ENCODE peak calls at places on chromosomes 4 and X, in five cellular contexts. F is activated naive CD8-positive, alpha-beta T cell treated with anti-CD3 and anti-CD28 coated beads, Interleukin-2, amount 50 U/mL, for 16 hours; I is pancreas; X is stimulated activated CD4-positive, alpha-beta T cell treated with anti-CD3 and anti-CD28 coated beads, Interleukin-12 subunit alpha, Interleukin-12 subunit beta, amount 100 ng/mL, for 4 hours; K is prostate gland. Y is an unnamed sample.

GRCh38 chrX:25873196-25873595 is 264.9 kb upstream of the MAGEB18 start:
- DNase-seq in K (no peak), X (no peak), F (no peak), I (peak; percentile 28), Y (no peak)

GRCh38 chrX:53683556-53684414 is 2.7 kb downstream of the HUWE1 start:
- DNase-seq in X (peak; percentile 79), K (peak; percentile 94), I (peak; percentile 93), F (peak; percentile 74), Y (peak; percentile 95)

GRCh38 chr4:20248155-20248558 is 3.5 kb upstream of the SLIT2 start:
- DNase-seq in F (no peak), X (no peak), K (no peak), I (no peak), Y (no peak)

GRCh38 chrX:139286342-139286741 is 244.2 kb upstream of the F9 start:
- DNase-seq in K (no peak), I (no peak), X (no peak), F (no peak), Y (no peak)

GRCh38 chr4:110854021-110854678 is 231.3 kb upstream of the PITX2 start:
- DNase-seq in X (no peak), I (no peak), K (no peak), F (no peak), Y (no peak)

GRCh38 chr4:84583871-84584373 is 995 bp downstream of the CDS1 start:
- DNase-seq in X (no peak), K (no peak), F (no peak), I (no peak), Y (no peak)

GRCh38 chr4:106868381-106869035 is 167.6 kb downstream of the DKK2 start:
- DNase-seq in F (no peak), K (no peak), I (no peak), X (no peak), Y (no peak)

GRCh38 chrX:40646489-40647306 is 663 bp downstream of the CXorf38 start:
- DNase-seq in F (no peak), K (peak; percentile 17), I (peak; percentile 44), X (peak; percentile 28), Y (no peak)

GRCh38 chr4:65668201-65669007 is 1.9 kb downstream of the EPHA5 start:
- DNase-seq in F (no peak), K (peak; percentile 46), I (no peak), X (no peak), Y (peak; percentile 12)

GRCh38 chr4:12852338-12853307 is 631.5 kb downstream of the RAB28 start:
- DNase-seq in X (no peak), F (no peak), K (peak; percentile 10), I (no peak), Y (no peak)

GRCh38 chr4:38466401-38466800 is 197.6 kb upstream of the KLF3 start:
- DNase-seq in I (no peak), X (no peak), F (no peak), K (no peak), Y (no peak)

GRCh38 chr4:56434599-56435000 is 815 bp downstream of the PPAT start:
- DNase-seq in K (peak; percentile 15), I (no peak), X (no peak), F (no peak), Y (no peak)

GRCh38 chr4:122963222-122963621 is 40.8 kb upstream of the NUDT6 start:
- DNase-seq in K (no peak), I (no peak), X (no peak), F (no peak), Y (no peak)

GRCh38 chr4:29571322-29571721 is 1148.8 kb upstream of the PCDH7 start:
- DNase-seq in I (no peak), K (no peak), F (no peak), X (no peak), Y (no peak)

GRCh38 chr4:182215171-182215570 is 28.0 kb upstream of the TENM3 start:
- DNase-seq in K (no peak), I (no peak), X (no peak), F (no peak), Y (no peak)

GRCh38 chr4:186770446-186771175 is 47.0 kb upstream of the FAT1 start:
- DNase-seq in F (no peak), K (no peak), I (no peak), X (no peak), Y (no peak)

GRCh38 chr4:53483250-53483649 is 105.8 kb downstream of the FIP1L1 start:
- DNase-seq in I (no peak), X (no peak), F (no peak), K (no peak), Y (no peak)

GRCh38 chr4:98556451-98556850 is 102.0 kb downstream of the TSPAN5 start:
- DNase-seq in K (no peak), F (no peak), I (no peak), X (no peak), Y (no peak)

GRCh38 chrX:66110112-66110511 is 53.9 kb upstream of the HEPH start:
- DNase-seq in K (no peak), X (peak; percentile 1), I (no peak), F (no peak), Y (no peak)

GRCh38 chr4:108465886-108466491 is 154.4 kb upstream of the RPL34 start:
- DNase-seq in I (no peak), X (no peak), K (no peak), F (no peak), Y (no peak)

GRCh38 chr4:25776795-25777194 is 86.0 kb downstream of the SEL1L3 start:
- DNase-seq in I (no peak), X (no peak), F (no peak), K (no peak), Y (no peak)

GRCh38 chr4:93084599-93085305 is 743.8 kb upstream of the ATOH1 start:
- DNase-seq in X (no peak), I (no peak), K (no peak), F (no peak), Y (no peak)

GRCh38 chr4:15717126-15717525 is 14.3 kb downstream of the BST1 start:
- DNase-seq in I (no peak), K (no peak), F (no peak), X (no peak), Y (no peak)

GRCh38 chr4:148054275-148054674 is 322.4 kb downstream of the ARHGAP10 start:
- DNase-seq in I (no peak), K (no peak), X (no peak), F (no peak), Y (no peak)

GRCh38 chr4:38371391-38371851 is 292.6 kb upstream of the KLF3 start:
- DNase-seq in F (no peak), X (no peak), K (no peak), I (no peak), Y (no peak)

GRCh38 chr4:52199574-52200338 is 148.7 kb downstream of the SPATA18 start:
- DNase-seq in K (no peak), X (no peak), F (no peak), I (no peak), Y (no peak)

GRCh38 chrX:21766101-21766500 is 8.2 kb upstream of the SMPX start:
- DNase-seq in X (no peak), I (no peak), K (no peak), F (no peak), Y (no peak)

GRCh38 chrX:25523574-25523973 is 507.8 kb upstream of the ARX start:
- DNase-seq in K (peak; percentile 3), X (no peak), I (no peak), F (no peak), Y (no peak)

Y was measured in anterior cingulate cortex.